ENCODE peak calls at places on chromosomes 16 and 17, in four cellular contexts. One of them, this sample, is unnamed.

GRCh38 chr16:81585785-81586184 is 141.2 kb downstream of the CMIP start:
- DNase-seq in stimulated activated CD8-positive, alpha-beta memory T cell treated with anti-CD3 and anti-CD28 coated beads, Interleukin-4, amount 100 ng/mL, for 24 hours: no peak
- DNase-seq in COR-L47: no peak
- DNase-seq in cardiac fibroblast: no peak
- DNase-seq in this sample: no peak

GRCh38 chr16:19690196-19690595 is 27.8 kb downstream of the KNOP1 start:
- DNase-seq in stimulated activated CD8-positive, alpha-beta memory T cell treated with anti-CD3 and anti-CD28 coated beads, Interleukin-4, amount 100 ng/mL, for 24 hours: no peak
- DNase-seq in COR-L47: no peak
- DNase-seq in cardiac fibroblast: peak; percentile 19
- DNase-seq in this sample: no peak

GRCh38 chr17:18246880-18247612 is 11.5 kb downstream of the FLII start:
- DNase-seq in stimulated activated CD8-positive, alpha-beta memory T cell treated with anti-CD3 and anti-CD28 coated beads, Interleukin-4, amount 100 ng/mL, for 24 hours: peak; percentile 28
- DNase-seq in COR-L47: peak; percentile 67
- DNase-seq in cardiac fibroblast: peak; percentile 40
- DNase-seq in this sample: peak; percentile 51

GRCh38 chr16:68078726-68079615 is 6.2 kb upstream of the NFATC3 start:
- DNase-seq in stimulated activated CD8-positive, alpha-beta memory T cell treated with anti-CD3 and anti-CD28 coated beads, Interleukin-4, amount 100 ng/mL, for 24 hours: no peak
- DNase-seq in COR-L47: no peak
- DNase-seq in cardiac fibroblast: no peak
- DNase-seq in this sample: no peak

GRCh38 chr17:77778636-77779524 is 179.6 kb upstream of the TNRC6C start:
- DNase-seq in stimulated activated CD8-positive, alpha-beta memory T cell treated with anti-CD3 and anti-CD28 coated beads, Interleukin-4, amount 100 ng/mL, for 24 hours: no peak
- DNase-seq in COR-L47: peak; percentile 73
- DNase-seq in cardiac fibroblast: peak; percentile 54
- DNase-seq in this sample: no peak

GRCh38 chr17:47687748-47688147 is 6.2 kb upstream of the TBKBP1 start:
- DNase-seq in stimulated activated CD8-positive, alpha-beta memory T cell treated with anti-CD3 and anti-CD28 coated beads, Interleukin-4, amount 100 ng/mL, for 24 hours: no peak
- DNase-seq in COR-L47: no peak
- DNase-seq in cardiac fibroblast: no peak
- DNase-seq in this sample: no peak

GRCh38 chr17:81295678-81296381 is 723 bp upstream of the SLC38A10 start:
- DNase-seq in stimulated activated CD8-positive, alpha-beta memory T cell treated with anti-CD3 and anti-CD28 coated beads, Interleukin-4, amount 100 ng/mL, for 24 hours: peak; percentile 7
- DNase-seq in COR-L47: peak; percentile 56
- DNase-seq in cardiac fibroblast: peak; percentile 57
- DNase-seq in this sample: peak; percentile 33

GRCh38 chr17:76240461-76241204 is at the start of gene RNF157:
- DNase-seq in stimulated activated CD8-positive, alpha-beta memory T cell treated with anti-CD3 and anti-CD28 coated beads, Interleukin-4, amount 100 ng/mL, for 24 hours: no peak
- DNase-seq in COR-L47: peak; percentile 33
- DNase-seq in cardiac fibroblast: peak; percentile 25
- DNase-seq in this sample: peak; percentile 52

GRCh38 chr17:40551091-40551873 is 14.0 kb downstream of the CCR7 start:
- DNase-seq in stimulated activated CD8-positive, alpha-beta memory T cell treated with anti-CD3 and anti-CD28 coated beads, Interleukin-4, amount 100 ng/mL, for 24 hours: no peak
- DNase-seq in COR-L47: no peak
- DNase-seq in cardiac fibroblast: peak; percentile 99
- DNase-seq in this sample: no peak

GRCh38 chr17:8163978-8164814 is 1.4 kb upstream of the VAMP2 start:
- DNase-seq in stimulated activated CD8-positive, alpha-beta memory T cell treated with anti-CD3 and anti-CD28 coated beads, Interleukin-4, amount 100 ng/mL, for 24 hours: peak; percentile 69
- DNase-seq in COR-L47: peak; percentile 29
- DNase-seq in cardiac fibroblast: no peak
- DNase-seq in this sample: peak; percentile 70

GRCh38 chr16:49652441-49653175 is 203.3 kb downstream of the ZNF423 start:
- DNase-seq in stimulated activated CD8-positive, alpha-beta memory T cell treated with anti-CD3 and anti-CD28 coated beads, Interleukin-4, amount 100 ng/mL, for 24 hours: no peak
- DNase-seq in COR-L47: peak; percentile 19
- DNase-seq in cardiac fibroblast: peak; percentile 79
- DNase-seq in this sample: no peak

GRCh38 chr17:65559802-65560627 is 1.4 kb downstream of the AXIN2 start:
- DNase-seq in stimulated activated CD8-positive, alpha-beta memory T cell treated with anti-CD3 and anti-CD28 coated beads, Interleukin-4, amount 100 ng/mL, for 24 hours: no peak
- DNase-seq in COR-L47: peak; percentile 32
- DNase-seq in cardiac fibroblast: peak; percentile 48
- DNase-seq in this sample: no peak

GRCh38 chr17:14245002-14245401 is 8.3 kb upstream of the CDRT15 start:
- DNase-seq in stimulated activated CD8-positive, alpha-beta memory T cell treated with anti-CD3 and anti-CD28 coated beads, Interleukin-4, amount 100 ng/mL, for 24 hours: no peak
- DNase-seq in COR-L47: no peak
- DNase-seq in cardiac fibroblast: no peak
- DNase-seq in this sample: no peak

GRCh38 chr17:68763551-68763950 is 162.4 kb upstream of the FAM20A start:
- DNase-seq in stimulated activated CD8-positive, alpha-beta memory T cell treated with anti-CD3 and anti-CD28 coated beads, Interleukin-4, amount 100 ng/mL, for 24 hours: no peak
- DNase-seq in COR-L47: no peak
- DNase-seq in cardiac fibroblast: no peak
- DNase-seq in this sample: no peak

GRCh38 chr16:74874912-74875311 is 100.3 kb upstream of the FA2H start:
- DNase-seq in stimulated activated CD8-positive, alpha-beta memory T cell treated with anti-CD3 and anti-CD28 coated beads, Interleukin-4, amount 100 ng/mL, for 24 hours: no peak
- DNase-seq in COR-L47: no peak
- DNase-seq in cardiac fibroblast: no peak
- DNase-seq in this sample: no peak